ENCODE peak calls at places on chromosomes 6 and 20, in eight cellular contexts. L is GM12865, P is HCT116, N is breast epithelium, I is K562, F is GM23338, A is body of pancreas, J is stomach. S is an unnamed sample.

GRCh38 chr6:24667378-24667803 is 514 bp downstream of the ACOT13 start:
- DNase-seq in L (peak), P (no peak), N (no peak), I (peak), F (no peak), A (peak), J (no peak), S (no peak)

GRCh38 chr6:84762220-84762940 is 2.0 kb downstream of the TBX18 start:
- DNase-seq in L (no peak), P (no peak), N (no peak), I (peak), F (peak), A (no peak), J (no peak), S (no peak)

GRCh38 chr6:132604635-132605150 is 15.2 kb upstream of the TAAR5 start:
- DNase-seq in L (no peak), P (no peak), N (no peak), I (no peak), F (no peak), A (no peak), J (no peak), S (no peak)

GRCh38 chr6:44072959-44073611 is 54.2 kb downstream of the MRPL14 start:
- DNase-seq in L (peak), P (no peak), N (peak), I (peak), F (peak), A (peak), J (peak), S (peak)

GRCh38 chr6:118783931-118784528 is 109.9 kb upstream of the ASF1A start:
- DNase-seq in L (no peak), P (no peak), N (no peak), I (no peak), F (no peak), A (no peak), J (no peak), S (no peak)

GRCh38 chr20:24638546-24639166 is 169.2 kb downstream of the SYNDIG1 start:
- DNase-seq in L (no peak), P (no peak), N (no peak), I (no peak), F (no peak), A (no peak), J (no peak), S (no peak)

GRCh38 chr6:83176256-83176655 is 16.8 kb downstream of the PGM3 start:
- DNase-seq in L (no peak), P (no peak), N (no peak), I (no peak), F (no peak), A (no peak), J (no peak), S (no peak)

GRCh38 chr6:76831299-76831698 is 632.0 kb downstream of the HTR1B start:
- DNase-seq in L (no peak), P (no peak), N (no peak), I (no peak), F (no peak), A (no peak), J (no peak), S (no peak)

GRCh38 chr6:25337004-25337403 is 57.8 kb downstream of the CARMIL1 start:
- DNase-seq in L (no peak), P (no peak), N (no peak), I (no peak), F (no peak), A (no peak), J (no peak), S (no peak)

GRCh38 chr20:44355503-44356352 is at the start of gene HNF4A:
- DNase-seq in L (no peak), P (no peak), N (no peak), I (no peak), F (no peak), A (peak), J (peak), S (peak)

GRCh38 chr6:3228791-3229565 is 1.5 kb upstream of the TUBB2B start:
- DNase-seq in L (no peak), P (no peak), N (no peak), I (peak), F (peak), A (no peak), J (no peak), S (peak)

GRCh38 chr20:49037962-49038387 is 8.1 kb upstream of the CSE1L start:
- DNase-seq in L (peak), P (no peak), N (no peak), I (peak), F (no peak), A (no peak), J (no peak), S (no peak)

GRCh38 chr6:52399511-52400315 is 20.4 kb upstream of the EFHC1 start:
- DNase-seq in L (peak), P (no peak), N (no peak), I (peak), F (peak), A (peak), J (no peak), S (no peak)

GRCh38 chr20:61778485-61778863 is 287.2 kb downstream of the TAF4 start:
- DNase-seq in L (no peak), P (no peak), N (no peak), I (no peak), F (no peak), A (no peak), J (no peak), S (no peak)

GRCh38 chr6:35722121-35722761 is 14.6 kb upstream of the ARMC12 start:
- DNase-seq in L (no peak), P (no peak), N (no peak), I (no peak), F (no peak), A (peak), J (peak), S (no peak)

GRCh38 chr20:44021186-44021585 is 106.5 kb downstream of the TOX2 start:
- DNase-seq in L (no peak), P (no peak), N (no peak), I (no peak), F (no peak), A (no peak), J (no peak), S (no peak)

GRCh38 chr6:115896538-115897129 is 164.1 kb downstream of the FRK start:
- DNase-seq in L (peak), P (peak), N (no peak), I (peak), F (peak), A (no peak), J (no peak), S (no peak)

GRCh38 chr6:118580585-118581419 is 32.7 kb downstream of the PLN start:
- DNase-seq in L (peak), P (peak), N (no peak), I (peak), F (peak), A (peak), J (no peak), S (peak)

GRCh38 chr6:1865585-1865984 is 255.9 kb downstream of the FOXC1 start:
- DNase-seq in L (no peak), P (no peak), N (no peak), I (no peak), F (no peak), A (no peak), J (no peak), S (no peak)

GRCh38 chr20:46959081-46959692 is 64.5 kb downstream of the EYA2 start:
- DNase-seq in L (no peak), P (peak), N (no peak), I (no peak), F (no peak), A (no peak), J (no peak), S (no peak)

GRCh38 chr6:151213352-151213751 is 26.4 kb upstream of the AKAP12 start:
- DNase-seq in L (no peak), P (no peak), N (no peak), I (no peak), F (no peak), A (no peak), J (no peak), S (no peak)

GRCh38 chr6:121839891-121840290 is 404.4 kb downstream of the GJA1 start:
- DNase-seq in L (no peak), P (no peak), N (no peak), I (no peak), F (no peak), A (no peak), J (no peak), S (no peak)

GRCh38 chr6:159608961-159609673 is 83.9 kb downstream of the SOD2 start:
- DNase-seq in L (peak), P (peak), N (no peak), I (peak), F (peak), A (no peak), J (no peak), S (no peak)

GRCh38 chr20:63641146-63641791 is 12.0 kb downstream of the STMN3 start:
- DNase-seq in L (peak), P (no peak), N (no peak), I (no peak), F (peak), A (no peak), J (no peak), S (no peak)

GRCh38 chr6:166955865-166956443 is 396 bp downstream of the RNASET2 start:
- DNase-seq in L (peak), P (no peak), N (no peak), I (no peak), F (peak), A (peak), J (peak), S (no peak)

GRCh38 chr6:57262491-57262890 is 40.4 kb upstream of the RAB23 start:
- DNase-seq in L (no peak), P (no peak), N (no peak), I (no peak), F (no peak), A (peak), J (peak), S (no peak)

GRCh38 chr20:33803921-33804337 is 7.2 kb upstream of the CHMP4B start:
- DNase-seq in L (no peak), P (no peak), N (no peak), I (no peak), F (no peak), A (no peak), J (no peak), S (no peak)

GRCh38 chr20:6140947-6141346 is 18.1 kb upstream of the FERMT1 start:
- DNase-seq in L (peak), P (no peak), N (no peak), I (peak), F (peak), A (no peak), J (no peak), S (no peak)

GRCh38 chr20:57073402-57073801 is 193.0 kb downstream of the BMP7 start:
- DNase-seq in L (no peak), P (no peak), N (no peak), I (no peak), F (no peak), A (no peak), J (no peak), S (no peak)

GRCh38 chr20:37298190-37298939 is 8.9 kb downstream of the MANBAL start:
- DNase-seq in L (peak), P (no peak), N (no peak), I (no peak), F (no peak), A (no peak), J (peak), S (no peak)

GRCh38 chr6:139588734-139589418 is 214.4 kb upstream of the CITED2 start:
- DNase-seq in L (no peak), P (no peak), N (no peak), I (no peak), F (no peak), A (no peak), J (no peak), S (no peak)

GRCh38 chr6:73308712-73309533 is 45.2 kb downstream of the DPPA5 start:
- DNase-seq in L (peak), P (peak), N (no peak), I (peak), F (peak), A (peak), J (no peak), S (no peak)

GRCh38 chr20:52540489-52540888 is 348.9 kb upstream of the ZFP64 start:
- DNase-seq in L (no peak), P (no peak), N (no peak), I (no peak), F (no peak), A (no peak), J (no peak), S (no peak)

GRCh38 chr20:52536040-52536439 is 344.5 kb upstream of the ZFP64 start:
- DNase-seq in L (no peak), P (no peak), N (no peak), I (no peak), F (no peak), A (no peak), J (no peak), S (no peak)

GRCh38 chr20:52536841-52537400 is 345.3 kb upstream of the ZFP64 start:
- DNase-seq in L (no peak), P (no peak), N (no peak), I (no peak), F (no peak), A (no peak), J (no peak), S (no peak)

GRCh38 chr20:52539891-52540290 is 348.3 kb upstream of the ZFP64 start:
- DNase-seq in L (no peak), P (no peak), N (no peak), I (no peak), F (peak), A (no peak), J (no peak), S (no peak)
- TF ChIP-seq CTCF in L (no peak), P (no peak), N (no peak), I (no peak), F (peak), A (no peak), J (no peak), S (no peak)

DNA sequence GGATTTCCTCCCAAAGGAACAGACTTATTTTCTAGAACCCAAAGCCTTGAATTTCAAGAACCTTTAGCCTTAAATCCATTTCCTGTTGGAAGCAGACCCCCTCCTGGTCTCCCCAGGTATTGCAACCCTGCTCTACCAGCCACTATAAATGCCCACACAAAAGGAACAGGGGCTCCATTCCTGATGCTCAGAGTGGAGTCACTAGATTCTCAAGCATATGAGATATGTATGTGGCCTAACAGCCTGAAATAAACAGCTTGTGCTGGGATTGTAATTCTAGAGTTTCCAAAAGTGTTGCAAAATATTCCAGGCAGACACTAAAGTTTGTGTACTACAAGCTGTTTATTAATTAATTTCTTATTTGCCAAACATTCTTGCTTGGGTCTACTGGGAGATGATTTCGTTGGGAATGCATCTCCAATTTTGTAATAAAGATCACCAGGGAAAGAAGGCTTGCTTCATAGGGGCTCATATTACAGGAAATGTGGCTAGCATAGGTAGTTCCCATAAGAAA is 44.8 kb downstream of the RIPOR3 start:
- DNase-seq in L (no peak), P (no peak), N (no peak), I (no peak), F (no peak), A (no peak), J (no peak), S (no peak)
- TF ChIP-seq CTCF in L (peak), P (peak), N (no peak), I (peak), F (peak), A (no peak), J (no peak), S (peak)

GRCh38 chr6:157823523-157824370 is 701 bp downstream of the SNX9 start:
- DNase-seq in L (peak), P (peak), N (peak), I (peak), F (peak), A (peak), J (peak), S (peak)
- TF ChIP-seq CTCF in L (no peak), P (peak), N (no peak), I (peak), F (peak), A (no peak), J (no peak), S (peak)

DNA sequence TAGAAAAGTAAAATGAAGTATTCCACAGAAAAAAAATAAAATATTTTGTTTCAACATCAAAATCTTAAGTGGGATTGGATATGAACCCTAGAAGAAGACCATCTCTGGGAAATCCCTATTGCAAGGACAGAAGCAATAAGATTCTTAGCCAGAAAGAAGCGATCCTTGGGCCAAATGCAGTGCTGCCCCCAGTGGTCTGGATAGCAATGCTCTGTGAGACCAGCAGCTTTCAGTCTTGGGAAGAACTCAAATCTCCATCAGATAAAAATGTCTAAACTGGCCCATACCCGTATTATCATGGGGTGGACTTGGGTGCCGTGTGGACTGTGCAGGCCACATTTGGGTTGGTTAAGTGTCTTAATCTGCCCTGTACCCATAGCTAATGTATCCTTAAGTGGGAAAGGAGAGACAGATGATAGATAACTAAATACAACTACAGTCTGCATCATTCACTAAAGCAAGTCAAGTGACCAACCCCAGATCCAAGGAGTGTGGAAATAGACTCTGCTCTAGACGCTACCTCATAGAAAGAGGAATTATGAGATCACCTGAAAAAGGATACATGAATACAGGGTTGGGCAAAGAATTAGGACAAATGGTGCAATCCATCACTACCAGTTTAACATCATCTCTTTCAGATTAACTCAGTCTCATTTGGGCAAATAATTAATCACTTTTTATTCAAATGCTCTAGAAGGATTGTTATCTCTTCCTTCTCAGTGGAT is 38.9 kb upstream of the SNAP25 start:
- DNase-seq in L (no peak), P (peak), N (no peak), I (no peak), F (peak), A (no peak), J (no peak), S (no peak)
- TF ChIP-seq CTCF in L (peak), P (peak), N (no peak), I (peak), F (peak), A (peak), J (no peak), S (peak)